ENCODE peak calls at places on chromosomes 7 and 10, in nine cellular contexts. B is ascending aorta, T is IMR-90, L is lung, Y is endothelial cell of umbilical vein, N is cardiac muscle cell, V is MM.1S, S is sigmoid colon, O is A673. W is an unnamed sample.

GRCh38 chr7:100167912-100168323 is 499 bp downstream of the GAL3ST4 start:
- DNase-seq in B (no peak), T (no peak), L (no peak), Y (no peak), N (peak; percentile 18), V (no peak), S (no peak), O (peak; percentile 31), W (no peak)

GRCh38 chr7:1124816-1125602 is 35.0 kb downstream of the ZFAND2A start:
- DNase-seq in B (no peak), T (no peak), L (no peak), Y (no peak), N (no peak), V (no peak), S (no peak), O (no peak), W (no peak)

GRCh38 chr7:7607010-7607409 is 33.5 kb upstream of the UMAD1 start:
- DNase-seq in B (no peak), T (no peak), L (no peak), Y (no peak), N (no peak), V (no peak), S (no peak), O (no peak), W (no peak)

GRCh38 chr7:131620673-131621609 is 64.5 kb upstream of the PODXL start:
- DNase-seq in B (no peak), T (peak; percentile 72), L (no peak), Y (peak; percentile 54), N (peak; percentile 37), V (no peak), S (no peak), O (no peak), W (no peak)

GRCh38 chr10:122282909-122283308 is 11.8 kb downstream of the BTBD16 start:
- DNase-seq in B (peak; percentile 22), T (no peak), L (no peak), Y (no peak), N (no peak), V (no peak), S (peak; percentile 2), O (no peak), W (no peak)

GRCh38 chr7:107900496-107900895 is 9.5 kb downstream of the DLD start:
- DNase-seq in B (no peak), T (no peak), L (no peak), Y (no peak), N (no peak), V (no peak), S (no peak), O (no peak), W (no peak)

GRCh38 chr10:132357286-132358058 is 25.5 kb downstream of the LRRC27 start:
- DNase-seq in B (no peak), T (no peak), L (no peak), Y (no peak), N (no peak), V (no peak), S (peak; percentile 34), O (no peak), W (no peak)

GRCh38 chr10:93481213-93481930 is 762 bp downstream of the MYOF start:
- DNase-seq in B (no peak), T (no peak), L (no peak), Y (no peak), N (no peak), V (no peak), S (peak; percentile 63), O (no peak), W (no peak)

GRCh38 chr7:116593359-116594075 is 68.7 kb downstream of the CAV1 start:
- DNase-seq in B (no peak), T (no peak), L (no peak), Y (peak; percentile 87), N (no peak), V (no peak), S (no peak), O (no peak), W (no peak)

GRCh38 chr7:159028456-159029401 is 115.9 kb downstream of the VIPR2 start:
- DNase-seq in B (peak; percentile 62), T (no peak), L (peak; percentile 27), Y (no peak), N (no peak), V (no peak), S (peak; percentile 64), O (no peak), W (no peak)

GRCh38 chr7:130148561-130148960 is 56.6 kb downstream of the TMEM209 start:
- DNase-seq in B (no peak), T (peak; percentile 46), L (no peak), Y (peak; percentile 68), N (peak; percentile 14), V (no peak), S (no peak), O (no peak), W (no peak)

GRCh38 chr10:88222878-88223277 is 359.5 kb downstream of the PTEN start:
- DNase-seq in B (no peak), T (no peak), L (no peak), Y (no peak), N (no peak), V (no peak), S (no peak), O (no peak), W (no peak)

GRCh38 chr7:84492565-84493034 is 298.0 kb upstream of the SEMA3A start:
- DNase-seq in B (no peak), T (no peak), L (no peak), Y (no peak), N (no peak), V (no peak), S (no peak), O (no peak), W (no peak)

GRCh38 chr7:27411145-27411544 is 168.5 kb downstream of the EVX1 start:
- DNase-seq in B (no peak), T (no peak), L (no peak), Y (no peak), N (no peak), V (no peak), S (no peak), O (no peak), W (no peak)

GRCh38 chr7:22373388-22373787 is 16.4 kb upstream of the RAPGEF5 start:
- DNase-seq in B (no peak), T (no peak), L (no peak), Y (no peak), N (no peak), V (no peak), S (no peak), O (no peak), W (no peak)

GRCh38 chr10:132487241-132488135 is 50.1 kb upstream of the INPP5A start:
- DNase-seq in B (no peak), T (no peak), L (no peak), Y (no peak), N (no peak), V (no peak), S (peak; percentile 58), O (no peak), W (no peak)

GRCh38 chr10:110827872-110828271 is 43.9 kb upstream of the PDCD4 start:
- DNase-seq in B (no peak), T (no peak), L (no peak), Y (no peak), N (no peak), V (no peak), S (peak; percentile 81), O (no peak), W (no peak)

GRCh38 chr7:113026941-113027340 is 59.7 kb downstream of the GPR85 start:
- DNase-seq in B (no peak), T (peak; percentile 45), L (no peak), Y (no peak), N (no peak), V (no peak), S (no peak), O (no peak), W (no peak)

GRCh38 chr7:94656925-94657731 is 1.2 kb upstream of the SGCE start:
- DNase-seq in B (no peak), T (peak; percentile 40), L (no peak), Y (peak; percentile 55), N (peak; percentile 47), V (peak; percentile 37), S (no peak), O (peak; percentile 59), W (peak; percentile 10)

DNA sequence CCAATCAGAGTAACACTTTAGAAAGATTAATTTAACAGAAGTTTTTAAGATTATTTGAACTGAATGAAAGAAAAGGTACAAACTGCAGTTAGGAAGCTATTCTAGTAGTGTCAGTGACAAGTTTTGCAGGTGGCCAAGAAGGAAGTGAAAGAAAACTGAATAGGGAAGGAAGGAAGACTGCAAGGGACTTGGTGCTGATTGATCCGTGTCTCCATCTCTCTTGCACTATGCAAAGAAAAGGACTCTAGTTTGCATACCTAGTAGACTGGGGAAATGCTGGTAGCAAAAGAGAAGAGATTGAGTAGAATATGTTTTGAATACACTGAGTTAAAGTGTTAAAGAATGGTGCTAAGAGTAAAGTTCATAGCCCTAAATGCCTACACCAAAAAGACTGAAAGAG is 33.0 kb downstream of the OR6V1 start:
- DNase-seq in B (no peak), T (no peak), L (no peak), Y (no peak), N (no peak), V (no peak), S (no peak), O (no peak), W (no peak)
- H3K4me3 ChIP-seq in B (no peak overlapping the region), T (no peak overlapping the region), L (no peak overlapping the region), Y (no peak overlapping the region), N (no peak overlapping the region), V (no peak overlapping the region), S (no peak overlapping the region), O (no peak overlapping the region), W (no peak overlapping the region)

GRCh38 chr7:16491148-16491547 is 25.6 kb upstream of the SOSTDC1 start:
- DNase-seq in B (no peak), T (no peak), L (no peak), Y (no peak), N (no peak), V (no peak), S (no peak), O (no peak), W (no peak)
- H3K4me1 ChIP-seq in B (no peaks in the 10 kb centered on the region), T (no peaks in the 10 kb centered on the region), L (no peaks in the 10 kb centered on the region), Y (no peaks in the 10 kb centered on the region), N (no peaks in the 10 kb centered on the region), V (no peaks in the 10 kb centered on the region), S (no peaks in the 10 kb centered on the region), O (peaks cover 4% of the 10 kb centered on the region), W (no peaks in the 10 kb centered on the region)

DNA sequence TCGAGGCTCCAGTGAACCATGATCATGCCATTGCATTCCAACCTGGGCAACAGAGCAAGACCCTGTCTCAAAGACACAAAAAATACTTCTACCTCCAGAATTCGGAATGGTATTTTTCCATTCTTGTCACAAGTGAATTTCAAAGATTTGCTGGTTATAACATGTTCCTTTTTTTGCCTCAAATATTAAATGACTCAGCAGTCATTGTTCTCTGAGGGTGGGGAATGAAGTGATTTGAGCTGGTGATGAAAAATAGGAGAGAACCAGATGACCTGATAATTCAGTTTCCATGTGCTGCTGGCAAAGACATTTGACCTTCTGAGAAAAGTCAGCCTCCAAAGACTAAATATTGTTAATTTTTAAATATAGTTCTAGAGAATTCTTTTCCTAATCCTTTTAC is 78.9 kb downstream of the CACNB2 start:
- DNase-seq in B (no peak), T (no peak), L (no peak), Y (no peak), N (no peak), V (no peak), S (no peak), O (no peak), W (no peak)
- H3K27ac ChIP-seq in B (no peak overlapping the region), T (no peak overlapping the region), L (no peak overlapping the region), Y (no peak overlapping the region), N (no peak overlapping the region), V (no peak overlapping the region), S (no peak overlapping the region), O (no peak overlapping the region), W (no peak overlapping the region)

DNA sequence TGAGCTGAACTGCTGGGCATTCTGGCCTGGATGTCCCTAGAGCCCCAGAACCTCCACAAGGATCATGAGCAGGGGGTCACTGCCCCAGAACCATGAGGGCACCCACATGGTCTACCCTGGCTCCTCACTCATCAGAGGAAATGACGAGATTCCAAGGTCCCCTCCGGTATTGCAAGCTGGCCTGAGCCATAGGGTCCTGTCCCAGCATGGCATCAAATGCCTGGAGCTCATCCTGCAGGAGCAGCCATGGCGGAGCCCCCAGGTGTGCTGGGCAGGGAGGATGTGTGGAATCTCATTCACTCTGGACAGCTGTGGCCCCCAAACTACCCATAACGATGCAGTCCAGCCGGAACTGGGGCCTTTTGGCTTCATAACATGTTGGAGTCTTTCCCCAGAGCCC is 66.6 kb upstream of the ANTXRL start:
- DNase-seq in B (peak; percentile 51), T (no peak), L (no peak), Y (no peak), N (no peak), V (no peak), S (no peak), O (no peak), W (no peak)
- H3K4me3 ChIP-seq in B (no peak overlapping the region), T (no peak overlapping the region), L (no peak overlapping the region), Y (no peak overlapping the region), N (no peak overlapping the region), V (no peak overlapping the region), S (no peak overlapping the region), O (no peak overlapping the region), W (no peak overlapping the region)

W was measured in effector memory CD4-positive, alpha-beta T cell.